ENCODE peak calls at places on chromosomes 4 and X, in four cellular contexts. Y is K562, Q is EL, M is amniotic stem cell. A is an unnamed sample.

GRCh38 chr4:172708184-172708583 is 460.4 kb upstream of the GALNT7 start:
- DNase-seq in Y (no peak), M (no peak), Q (no peak), A (no peak)

GRCh38 chr4:84497220-84497834 is 1.8 kb downstream of the NKX6-1 start:
- DNase-seq in M (no peak), Q (peak), Y (no peak), A (no peak)

GRCh38 chr4:16897351-16897750 is 1.1 kb downstream of the LDB2 start:
- DNase-seq in Y (no peak), M (no peak), Q (peak), A (no peak)

GRCh38 chrX:1591863-1592127 is 391 bp downstream of the AKAP17A start:
- DNase-seq in M (no peak), Q (no peak), Y (peak), A (no peak)

GRCh38 chr4:15144249-15144966 is 142.1 kb downstream of the CPEB2 start:
- DNase-seq in Y (no peak), Q (no peak), M (no peak), A (no peak)

GRCh38 chr4:98318521-98318920 is 57.3 kb downstream of the RAP1GDS1 start:
- DNase-seq in Y (no peak), M (no peak), Q (no peak), A (no peak)

GRCh38 chrX:82711432-82711831 is 796.7 kb upstream of the POU3F4 start:
- DNase-seq in M (no peak), Y (no peak), Q (no peak), A (no peak)

GRCh38 chr4:27248829-27249228 is 388.2 kb downstream of the STIM2 start:
- DNase-seq in Y (no peak), Q (peak), M (no peak), A (no peak)

GRCh38 chrX:17174671-17175070 is 200.3 kb upstream of the NHS start:
- DNase-seq in Q (no peak), Y (no peak), M (no peak), A (no peak)

GRCh38 chrX:47181301-47181700 is 12.3 kb upstream of the UBA1 start:
- DNase-seq in Y (no peak), M (no peak), Q (no peak), A (no peak)

GRCh38 chr4:22474636-22475310 is 41.1 kb downstream of the ADGRA3 start:
- DNase-seq in Q (peak), Y (no peak), M (no peak), A (peak)

GRCh38 chr4:785332-786073 is 40.4 kb downstream of the CPLX1 start:
- DNase-seq in M (no peak), Q (no peak), Y (no peak), A (no peak)

GRCh38 chr4:154384012-154384411 is 107.6 kb downstream of the DCHS2 start:
- DNase-seq in Y (no peak), Q (no peak), M (no peak), A (no peak)

GRCh38 chrX:119072771-119073170 is at the start of gene CT47C1:
- DNase-seq in Q (no peak), M (no peak), Y (peak), A (no peak)

GRCh38 chr4:76799139-76799538 is 98.8 kb downstream of the SOWAHB start:
- DNase-seq in M (no peak), Y (no peak), Q (no peak), A (no peak)

GRCh38 chr4:41154001-41154813 is 60.1 kb downstream of the APBB2 start:
- DNase-seq in Y (no peak), M (no peak), Q (no peak), A (no peak)

GRCh38 chrX:120755066-120755846 is 120.4 kb downstream of the CT47B1 start:
- DNase-seq in Q (no peak), Y (no peak), M (no peak), A (no peak)

GRCh38 chrX:3326721-3327120 is 19.7 kb downstream of the MXRA5 start:
- DNase-seq in Y (no peak), M (peak), Q (peak), A (no peak)

GRCh38 chrX:63506320-63506719 is 155.2 kb upstream of the SPIN4 start:
- DNase-seq in Y (peak), M (no peak), Q (peak), A (no peak)

GRCh38 chrX:3161686-3162085 is 120.4 kb downstream of the ARSF start:
- DNase-seq in Y (no peak), Q (peak), M (no peak), A (no peak)

GRCh38 chr4:56757821-56758400 is 63.6 kb downstream of the SPINK2 start:
- DNase-seq in Y (no peak), M (peak), Q (peak), A (peak)

GRCh38 chr4:144355809-144356757 is 215.6 kb upstream of the GYPA start:
- DNase-seq in Y (no peak), Q (peak), M (peak), A (peak)

GRCh38 chr4:3358660-3359059 is 65.8 kb downstream of the RGS12 start:
- DNase-seq in Q (no peak), M (no peak), Y (no peak), A (no peak)

GRCh38 chr4:663438-664428 is 10.3 kb downstream of the ATP5ME start:
- DNase-seq in Q (no peak), M (no peak), Y (no peak), A (no peak)

GRCh38 chrX:102042706-102043325 is 82.7 kb upstream of the TCEAL2 start:
- DNase-seq in Y (no peak), M (no peak), Q (peak), A (no peak)

GRCh38 chr4:10983274-10983673 is 298.7 kb upstream of the CLNK start:
- DNase-seq in M (no peak), Y (no peak), Q (no peak), A (no peak)

A was measured in brain microvascular endothelial cell.